ENCODE peak calls at places on chromosomes 3 and 15, in seven cellular contexts. One of them, this sample, is unnamed.

GRCh38 chr15:68871507-68871906 is 50.8 kb upstream of the ANP32A start:
- DNase-seq in K562: no peak
- DNase-seq in HCT116: no peak
- DNase-seq in GM12878: no peak
- DNase-seq in H1: no peak
- DNase-seq in SK-N-SH: no peak
- DNase-seq in HepG2: no peak
- DNase-seq in this sample: no peak

GRCh38 chr3:138608322-138609214 is at the start of gene FAIM:
- DNase-seq in SK-N-SH: peak
- DNase-seq in HepG2: peak
- DNase-seq in HCT116: peak
- DNase-seq in GM12878: no peak
- DNase-seq in K562: peak
- DNase-seq in H1: no peak
- DNase-seq in this sample: no peak

GRCh38 chr3:43998841-43999805 is 242.6 kb upstream of the TOPAZ1 start:
- DNase-seq in SK-N-SH: peak
- DNase-seq in HepG2: no peak
- DNase-seq in K562: no peak
- DNase-seq in GM12878: no peak
- DNase-seq in HCT116: no peak
- DNase-seq in H1: no peak
- DNase-seq in this sample: no peak

GRCh38 chr3:24686764-24687163 is 192.1 kb upstream of the THRB start:
- DNase-seq in K562: no peak
- DNase-seq in HCT116: no peak
- DNase-seq in SK-N-SH: no peak
- DNase-seq in GM12878: no peak
- DNase-seq in HepG2: no peak
- DNase-seq in H1: no peak
- DNase-seq in this sample: no peak

GRCh38 chr3:143137637-143138036 is 18.1 kb downstream of the CHST2 start:
- DNase-seq in SK-N-SH: no peak
- DNase-seq in HCT116: no peak
- DNase-seq in HepG2: no peak
- DNase-seq in GM12878: no peak
- DNase-seq in H1: no peak
- DNase-seq in K562: no peak
- DNase-seq in this sample: no peak

GRCh38 chr3:32626650-32627049 is 56.0 kb upstream of the DYNC1LI1 start:
- DNase-seq in H1: no peak
- DNase-seq in SK-N-SH: no peak
- DNase-seq in HCT116: no peak
- DNase-seq in GM12878: no peak
- DNase-seq in HepG2: no peak
- DNase-seq in K562: no peak
- DNase-seq in this sample: no peak

GRCh38 chr3:47890037-47890831 is 87.3 kb downstream of the DHX30 start:
- DNase-seq in GM12878: no peak
- DNase-seq in HepG2: no peak
- DNase-seq in H1: no peak
- DNase-seq in SK-N-SH: no peak
- DNase-seq in K562: no peak
- DNase-seq in HCT116: no peak
- DNase-seq in this sample: no peak

GRCh38 chr15:85879334-85880163 is 84.8 kb upstream of the KLHL25 start:
- DNase-seq in H1: no peak
- DNase-seq in K562: no peak
- DNase-seq in SK-N-SH: no peak
- DNase-seq in GM12878: no peak
- DNase-seq in HepG2: no peak
- DNase-seq in HCT116: no peak
- DNase-seq in this sample: no peak

GRCh38 chr3:27677554-27677953 is 44.6 kb downstream of the EOMES start:
- DNase-seq in HepG2: no peak
- DNase-seq in H1: no peak
- DNase-seq in K562: no peak
- DNase-seq in GM12878: no peak
- DNase-seq in HCT116: peak
- DNase-seq in SK-N-SH: no peak
- DNase-seq in this sample: no peak

GRCh38 chr15:52546031-52546751 is 17.5 kb upstream of the MYO5A start:
- DNase-seq in SK-N-SH: no peak
- DNase-seq in HCT116: no peak
- DNase-seq in HepG2: no peak
- DNase-seq in H1: no peak
- DNase-seq in GM12878: no peak
- DNase-seq in K562: no peak
- DNase-seq in this sample: no peak

GRCh38 chr3:183954875-183955274 is 62.8 kb downstream of the ABCC5 start:
- DNase-seq in K562: no peak
- DNase-seq in H1: peak
- DNase-seq in HepG2: no peak
- DNase-seq in GM12878: no peak
- DNase-seq in HCT116: no peak
- DNase-seq in SK-N-SH: no peak
- DNase-seq in this sample: peak

GRCh38 chr3:12961007-12961725 is 112.1 kb downstream of the IQSEC1 start:
- DNase-seq in SK-N-SH: no peak
- DNase-seq in HepG2: no peak
- DNase-seq in K562: peak
- DNase-seq in H1: no peak
- DNase-seq in GM12878: no peak
- DNase-seq in HCT116: no peak
- DNase-seq in this sample: no peak

GRCh38 chr3:42846682-42847522 is 28.8 kb downstream of the CYP8B1 start:
- DNase-seq in GM12878: no peak
- DNase-seq in HepG2: peak
- DNase-seq in K562: peak
- DNase-seq in SK-N-SH: no peak
- DNase-seq in H1: no peak
- DNase-seq in HCT116: no peak
- DNase-seq in this sample: no peak

GRCh38 chr3:63232764-63233396 is 45.2 kb upstream of the SYNPR start:
- DNase-seq in H1: no peak
- DNase-seq in GM12878: no peak
- DNase-seq in HepG2: no peak
- DNase-seq in HCT116: no peak
- DNase-seq in K562: no peak
- DNase-seq in SK-N-SH: no peak
- DNase-seq in this sample: no peak

GRCh38 chr3:192772495-192772894 is 45.2 kb upstream of the FGF12 start:
- DNase-seq in GM12878: no peak
- DNase-seq in HCT116: peak
- DNase-seq in K562: no peak
- DNase-seq in H1: peak
- DNase-seq in SK-N-SH: peak
- DNase-seq in HepG2: peak
- DNase-seq in this sample: peak

GRCh38 chr3:136141891-136142290 is 54.2 kb downstream of the MSL2 start:
- DNase-seq in HCT116: no peak
- DNase-seq in K562: no peak
- DNase-seq in H1: no peak
- DNase-seq in SK-N-SH: no peak
- DNase-seq in GM12878: no peak
- DNase-seq in HepG2: no peak
- DNase-seq in this sample: no peak

GRCh38 chr3:11601446-11602241 is 42.1 kb downstream of the VGLL4 start:
- DNase-seq in K562: peak
- DNase-seq in HepG2: no peak
- DNase-seq in SK-N-SH: no peak
- DNase-seq in HCT116: no peak
- DNase-seq in H1: no peak
- DNase-seq in GM12878: peak
- DNase-seq in this sample: no peak

GRCh38 chr15:31372635-31373091 is 46.0 kb downstream of the KLF13 start:
- DNase-seq in SK-N-SH: peak
- DNase-seq in H1: peak
- DNase-seq in K562: no peak
- DNase-seq in HepG2: no peak
- DNase-seq in HCT116: no peak
- DNase-seq in GM12878: no peak
- DNase-seq in this sample: peak

GRCh38 chr3:154122096-154122911 is 1.1 kb downstream of the ARHGEF26 start:
- DNase-seq in H1: no peak
- DNase-seq in K562: no peak
- DNase-seq in SK-N-SH: peak
- DNase-seq in HepG2: no peak
- DNase-seq in HCT116: no peak
- DNase-seq in GM12878: no peak
- DNase-seq in this sample: no peak

GRCh38 chr3:150636258-150636657 is 33.1 kb downstream of the SELENOT start:
- DNase-seq in H1: no peak
- DNase-seq in HCT116: no peak
- DNase-seq in K562: no peak
- DNase-seq in HepG2: no peak
- DNase-seq in SK-N-SH: no peak
- DNase-seq in GM12878: no peak
- DNase-seq in this sample: no peak

GRCh38 chr3:170360916-170361315 is 3.4 kb downstream of the SKIL start:
- DNase-seq in HCT116: no peak
- DNase-seq in GM12878: no peak
- DNase-seq in SK-N-SH: no peak
- DNase-seq in HepG2: no peak
- DNase-seq in H1: no peak
- DNase-seq in K562: no peak
- DNase-seq in this sample: no peak
- TF ChIP-seq YY1 in HCT116: no peak
- TF ChIP-seq YY1 in GM12878: no peak
- TF ChIP-seq YY1 in SK-N-SH: no peak
- TF ChIP-seq YY1 in HepG2: no peak
- TF ChIP-seq YY1 in H1: no peak
- TF ChIP-seq YY1 in K562: no peak
- TF ChIP-seq YY1 in this sample: no peak

DNA sequence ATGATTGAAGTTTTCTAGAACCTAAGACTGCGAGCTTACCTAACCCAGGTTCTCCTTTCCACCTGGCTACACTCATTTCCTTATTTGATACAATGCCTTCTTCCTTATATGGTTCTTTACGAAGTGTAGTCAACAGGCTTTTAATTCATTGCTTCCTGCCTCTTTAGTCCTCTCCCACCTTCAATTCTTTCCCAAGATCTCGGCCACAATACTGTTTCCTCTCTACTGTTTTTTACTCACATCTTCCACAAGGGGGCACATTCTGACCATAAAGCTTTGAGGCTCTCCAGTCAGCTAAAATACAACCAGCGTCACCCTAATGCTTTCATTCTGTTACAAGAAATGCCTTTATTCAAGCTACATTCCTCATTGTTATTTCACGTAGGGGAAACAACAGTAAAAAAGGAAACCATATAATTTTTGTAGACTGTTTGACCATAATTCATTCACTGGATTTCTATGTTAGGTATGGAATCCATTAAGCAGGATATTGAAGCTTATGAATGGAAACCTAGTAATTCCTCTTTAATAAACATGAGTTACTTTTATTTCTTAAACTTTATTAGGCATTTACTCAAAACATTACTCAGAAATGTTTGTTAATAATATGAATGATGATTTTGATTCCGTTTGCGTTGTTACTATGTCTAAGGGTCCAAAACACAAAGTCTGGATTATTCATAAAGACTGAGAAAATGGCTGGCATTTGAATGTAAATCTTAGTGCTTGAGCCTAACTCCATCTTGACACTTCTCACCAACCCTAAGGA is 29.5 kb upstream of the VEPH1 start:
- DNase-seq in HepG2: peak
- DNase-seq in HCT116: peak
- DNase-seq in H1: peak
- DNase-seq in GM12878: peak
- DNase-seq in SK-N-SH: peak
- DNase-seq in K562: peak
- DNase-seq in this sample: peak
- H3K4me3 ChIP-seq in HepG2: no peak
- H3K4me3 ChIP-seq in HCT116: no peak
- H3K4me3 ChIP-seq in H1: no peak
- H3K4me3 ChIP-seq in GM12878: no peak
- H3K4me3 ChIP-seq in SK-N-SH: no peak
- H3K4me3 ChIP-seq in K562: no peak
- H3K4me3 ChIP-seq in this sample: no peak

GRCh38 chr3:426056-426455 is 229.5 kb downstream of the CHL1 start:
- DNase-seq in H1: no peak
- DNase-seq in HCT116: no peak
- DNase-seq in GM12878: no peak
- DNase-seq in HepG2: no peak
- DNase-seq in SK-N-SH: no peak
- DNase-seq in K562: no peak
- DNase-seq in this sample: no peak

GRCh38 chr3:435161-435560 is 238.6 kb downstream of the CHL1 start:
- DNase-seq in HCT116: no peak
- DNase-seq in GM12878: no peak
- DNase-seq in HepG2: no peak
- DNase-seq in K562: no peak
- DNase-seq in H1: no peak
- DNase-seq in SK-N-SH: no peak
- DNase-seq in this sample: no peak

GRCh38 chr3:425094-425493 is 228.5 kb downstream of the CHL1 start:
- DNase-seq in HepG2: no peak
- DNase-seq in H1: no peak
- DNase-seq in GM12878: no peak
- DNase-seq in SK-N-SH: peak
- DNase-seq in K562: no peak
- DNase-seq in HCT116: no peak
- DNase-seq in this sample: no peak

GRCh38 chr3:427128-427527 is 230.6 kb downstream of the CHL1 start:
- DNase-seq in HepG2: no peak
- DNase-seq in K562: no peak
- DNase-seq in HCT116: no peak
- DNase-seq in GM12878: no peak
- DNase-seq in SK-N-SH: no peak
- DNase-seq in H1: no peak
- DNase-seq in this sample: no peak

GRCh38 chr3:430186-430585 is 233.6 kb downstream of the CHL1 start:
- DNase-seq in HepG2: no peak
- DNase-seq in SK-N-SH: no peak
- DNase-seq in GM12878: no peak
- DNase-seq in K562: no peak
- DNase-seq in HCT116: no peak
- DNase-seq in H1: no peak
- DNase-seq in this sample: no peak
- TF ChIP-seq YY1 in HepG2: no peak
- TF ChIP-seq YY1 in SK-N-SH: no peak
- TF ChIP-seq YY1 in GM12878: no peak
- TF ChIP-seq YY1 in K562: no peak
- TF ChIP-seq YY1 in HCT116: no peak
- TF ChIP-seq YY1 in H1: no peak
- TF ChIP-seq YY1 in this sample: no peak

DNA sequence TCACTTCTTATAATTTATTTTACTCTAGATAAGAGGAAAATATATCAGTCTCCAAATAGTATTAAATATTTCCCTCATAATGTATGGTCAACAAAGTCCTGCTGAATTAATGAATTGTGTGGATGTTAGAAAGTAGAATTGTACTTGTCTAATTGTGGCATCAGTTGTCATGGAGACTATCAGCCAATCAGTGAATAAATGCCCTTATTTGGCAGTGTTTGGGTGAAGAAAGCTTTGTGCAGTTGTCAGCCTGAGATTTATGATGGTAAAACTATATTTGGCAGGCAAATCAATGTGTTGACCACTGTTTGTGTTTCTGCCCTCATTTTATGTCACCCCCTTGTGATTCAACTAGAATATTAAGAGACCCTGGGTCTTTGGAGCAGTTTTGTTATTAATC is 293.6 kb upstream of the MDFIC2 start:
- DNase-seq in K562: no peak
- DNase-seq in HCT116: no peak
- DNase-seq in H1: no peak
- DNase-seq in SK-N-SH: peak
- DNase-seq in GM12878: no peak
- DNase-seq in HepG2: no peak
- DNase-seq in this sample: no peak
- H3K4me3 ChIP-seq in K562: no peak
- H3K4me3 ChIP-seq in HCT116: no peak
- H3K4me3 ChIP-seq in H1: no peak
- H3K4me3 ChIP-seq in SK-N-SH: no peak
- H3K4me3 ChIP-seq in GM12878: no peak
- H3K4me3 ChIP-seq in HepG2: no peak
- H3K4me3 ChIP-seq in this sample: no peak